ENCODE peak calls at places on chromosomes 16 and 17, in eight cellular contexts. One of them, this sample, is unnamed.

GRCh38 chr16:50696126-50696525 is 2.7 kb downstream of the NOD2 start:
- DNase-seq in colonic mucosa: no peak
- DNase-seq in progenitor cell of endocrine pancreas: no peak
- DNase-seq in fibroblast of the aortic adventitia: no peak
- DNase-seq in dorsolateral prefrontal cortex: no peak
- DNase-seq in sigmoid colon: no peak
- DNase-seq in fibroblast of pulmonary artery: no peak
- DNase-seq in lower leg skin: no peak
- DNase-seq in this sample: no peak

GRCh38 chr17:42275527-42276358 is 448 bp downstream of the STAT5B start:
- DNase-seq in dorsolateral prefrontal cortex: no peak
- DNase-seq in sigmoid colon: peak
- DNase-seq in fibroblast of the aortic adventitia: no peak
- DNase-seq in fibroblast of pulmonary artery: peak
- DNase-seq in colonic mucosa: peak
- DNase-seq in lower leg skin: no peak
- DNase-seq in progenitor cell of endocrine pancreas: peak
- DNase-seq in this sample: no peak

GRCh38 chr16:67312450-67313118 is 14.0 kb downstream of the KCTD19 start:
- DNase-seq in lower leg skin: no peak
- DNase-seq in colonic mucosa: no peak
- DNase-seq in fibroblast of pulmonary artery: peak
- DNase-seq in progenitor cell of endocrine pancreas: no peak
- DNase-seq in dorsolateral prefrontal cortex: no peak
- DNase-seq in sigmoid colon: no peak
- DNase-seq in fibroblast of the aortic adventitia: peak
- DNase-seq in this sample: no peak

GRCh38 chr17:13160281-13160680 is 142.5 kb upstream of the ELAC2 start:
- DNase-seq in progenitor cell of endocrine pancreas: no peak
- DNase-seq in dorsolateral prefrontal cortex: no peak
- DNase-seq in colonic mucosa: no peak
- DNase-seq in fibroblast of the aortic adventitia: no peak
- DNase-seq in fibroblast of pulmonary artery: no peak
- DNase-seq in sigmoid colon: no peak
- DNase-seq in lower leg skin: no peak
- DNase-seq in this sample: no peak

GRCh38 chr17:82592289-82592683 is 56.0 kb downstream of the WDR45B start:
- DNase-seq in dorsolateral prefrontal cortex: no peak
- DNase-seq in colonic mucosa: peak
- DNase-seq in fibroblast of pulmonary artery: no peak
- DNase-seq in lower leg skin: no peak
- DNase-seq in fibroblast of the aortic adventitia: no peak
- DNase-seq in progenitor cell of endocrine pancreas: no peak
- DNase-seq in sigmoid colon: no peak
- DNase-seq in this sample: no peak

GRCh38 chr17:40069751-40070643 is 7.2 kb downstream of the THRA start:
- DNase-seq in fibroblast of pulmonary artery: peak
- DNase-seq in colonic mucosa: peak
- DNase-seq in fibroblast of the aortic adventitia: peak
- DNase-seq in dorsolateral prefrontal cortex: no peak
- DNase-seq in lower leg skin: no peak
- DNase-seq in sigmoid colon: peak
- DNase-seq in progenitor cell of endocrine pancreas: no peak
- DNase-seq in this sample: no peak

GRCh38 chr17:82962163-82962720 is 117.2 kb upstream of the METRNL start:
- DNase-seq in sigmoid colon: peak
- DNase-seq in fibroblast of pulmonary artery: no peak
- DNase-seq in colonic mucosa: no peak
- DNase-seq in lower leg skin: no peak
- DNase-seq in dorsolateral prefrontal cortex: peak
- DNase-seq in fibroblast of the aortic adventitia: peak
- DNase-seq in progenitor cell of endocrine pancreas: no peak
- DNase-seq in this sample: no peak

GRCh38 chr17:51191895-51192294 is 25.7 kb downstream of the NME2 start:
- DNase-seq in fibroblast of the aortic adventitia: no peak
- DNase-seq in dorsolateral prefrontal cortex: no peak
- DNase-seq in sigmoid colon: no peak
- DNase-seq in fibroblast of pulmonary artery: no peak
- DNase-seq in colonic mucosa: no peak
- DNase-seq in lower leg skin: no peak
- DNase-seq in progenitor cell of endocrine pancreas: no peak
- DNase-seq in this sample: no peak

GRCh38 chr16:3485097-3485470 is 10.2 kb downstream of the C16orf90 start:
- DNase-seq in lower leg skin: no peak
- DNase-seq in sigmoid colon: no peak
- DNase-seq in fibroblast of pulmonary artery: no peak
- DNase-seq in dorsolateral prefrontal cortex: no peak
- DNase-seq in fibroblast of the aortic adventitia: no peak
- DNase-seq in progenitor cell of endocrine pancreas: no peak
- DNase-seq in colonic mucosa: no peak
- DNase-seq in this sample: no peak

GRCh38 chr17:82023447-82024241 is 539 bp downstream of the LRRC45 start:
- DNase-seq in dorsolateral prefrontal cortex: no peak
- DNase-seq in lower leg skin: no peak
- DNase-seq in fibroblast of pulmonary artery: no peak
- DNase-seq in fibroblast of the aortic adventitia: no peak
- DNase-seq in progenitor cell of endocrine pancreas: no peak
- DNase-seq in sigmoid colon: no peak
- DNase-seq in colonic mucosa: no peak
- DNase-seq in this sample: no peak

GRCh38 chr17:47199627-47200324 is 9.4 kb upstream of the MYL4 start:
- DNase-seq in sigmoid colon: no peak
- DNase-seq in fibroblast of the aortic adventitia: no peak
- DNase-seq in dorsolateral prefrontal cortex: no peak
- DNase-seq in progenitor cell of endocrine pancreas: no peak
- DNase-seq in lower leg skin: no peak
- DNase-seq in fibroblast of pulmonary artery: no peak
- DNase-seq in colonic mucosa: no peak
- DNase-seq in this sample: no peak

GRCh38 chr17:74493381-74493833 is 27.0 kb downstream of the CD300A start:
- DNase-seq in lower leg skin: peak
- DNase-seq in colonic mucosa: peak
- DNase-seq in progenitor cell of endocrine pancreas: peak
- DNase-seq in fibroblast of the aortic adventitia: peak
- DNase-seq in fibroblast of pulmonary artery: peak
- DNase-seq in sigmoid colon: peak
- DNase-seq in dorsolateral prefrontal cortex: peak
- DNase-seq in this sample: no peak

GRCh38 chr17:1830288-1830687 is 483 bp downstream of the RPA1 start:
- DNase-seq in progenitor cell of endocrine pancreas: no peak
- DNase-seq in sigmoid colon: no peak
- DNase-seq in dorsolateral prefrontal cortex: no peak
- DNase-seq in fibroblast of the aortic adventitia: peak
- DNase-seq in fibroblast of pulmonary artery: no peak
- DNase-seq in colonic mucosa: peak
- DNase-seq in lower leg skin: no peak
- DNase-seq in this sample: no peak

GRCh38 chr17:31740611-31741082 is 118.4 kb downstream of the COPRS start:
- DNase-seq in dorsolateral prefrontal cortex: no peak
- DNase-seq in fibroblast of the aortic adventitia: peak
- DNase-seq in lower leg skin: no peak
- DNase-seq in colonic mucosa: no peak
- DNase-seq in fibroblast of pulmonary artery: peak
- DNase-seq in progenitor cell of endocrine pancreas: no peak
- DNase-seq in sigmoid colon: no peak
- DNase-seq in this sample: no peak

GRCh38 chr16:53404959-53405358 is 29.3 kb upstream of the RBL2 start:
- DNase-seq in lower leg skin: no peak
- DNase-seq in fibroblast of pulmonary artery: peak
- DNase-seq in colonic mucosa: no peak
- DNase-seq in progenitor cell of endocrine pancreas: no peak
- DNase-seq in dorsolateral prefrontal cortex: no peak
- DNase-seq in sigmoid colon: no peak
- DNase-seq in fibroblast of the aortic adventitia: peak
- DNase-seq in this sample: no peak
- TF ChIP-seq CTCF in lower leg skin: no peak
- TF ChIP-seq CTCF in fibroblast of pulmonary artery: no peak
- TF ChIP-seq CTCF in colonic mucosa: no peak
- TF ChIP-seq CTCF in progenitor cell of endocrine pancreas: no peak
- TF ChIP-seq CTCF in dorsolateral prefrontal cortex: no peak
- TF ChIP-seq CTCF in sigmoid colon: no peak
- TF ChIP-seq CTCF in fibroblast of the aortic adventitia: peak
- TF ChIP-seq CTCF in this sample: peak

DNA sequence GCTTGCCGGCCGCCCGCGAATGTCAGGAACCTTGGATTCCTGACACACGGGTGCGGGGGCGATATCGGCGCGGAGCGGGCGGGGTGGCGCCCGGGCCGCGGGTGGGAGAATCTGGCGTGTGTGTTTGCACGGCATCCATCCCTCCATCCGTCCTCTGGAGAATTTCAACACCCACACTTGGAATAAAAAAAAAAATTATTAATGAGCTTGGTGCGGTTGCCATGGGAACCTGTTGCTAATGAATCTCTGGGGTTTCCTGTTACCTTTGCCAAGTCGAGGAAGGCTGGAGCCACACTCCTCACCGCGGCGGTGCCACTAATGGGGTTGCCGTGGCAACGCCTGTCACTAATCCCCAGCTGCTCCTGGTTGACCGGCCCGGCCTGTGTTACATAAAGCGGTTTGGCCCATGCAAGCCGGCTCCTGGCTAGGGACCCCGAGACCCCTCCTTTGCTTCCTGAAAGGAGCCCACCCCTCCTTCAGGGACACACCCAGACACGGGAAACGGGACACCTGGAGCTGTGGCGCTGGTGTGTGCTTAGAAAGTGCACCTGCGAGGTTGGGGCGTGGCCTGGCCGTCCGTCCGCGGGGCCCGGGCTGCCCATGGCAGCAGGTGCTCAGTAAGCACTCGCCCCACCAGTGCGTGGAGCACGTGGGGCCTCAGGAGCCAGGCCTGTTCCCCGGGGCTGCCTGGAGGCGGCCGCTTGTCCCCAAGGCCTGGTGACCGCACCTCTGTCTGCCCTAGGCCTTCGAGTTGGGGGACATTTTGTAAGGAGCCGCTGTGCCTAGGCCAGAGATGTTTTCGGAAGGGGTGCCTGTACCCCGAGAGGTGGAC is 14.6 kb downstream of the CACNA1H start:
- DNase-seq in fibroblast of the aortic adventitia: no peak
- DNase-seq in fibroblast of pulmonary artery: no peak
- DNase-seq in progenitor cell of endocrine pancreas: no peak
- DNase-seq in colonic mucosa: no peak
- DNase-seq in lower leg skin: no peak
- DNase-seq in sigmoid colon: no peak
- DNase-seq in dorsolateral prefrontal cortex: peak
- DNase-seq in this sample: no peak
- TF ChIP-seq CTCF in fibroblast of the aortic adventitia: no peak
- TF ChIP-seq CTCF in fibroblast of pulmonary artery: no peak
- TF ChIP-seq CTCF in progenitor cell of endocrine pancreas: no peak
- TF ChIP-seq CTCF in colonic mucosa: no peak
- TF ChIP-seq CTCF in lower leg skin: no peak
- TF ChIP-seq CTCF in sigmoid colon: no peak
- TF ChIP-seq CTCF in dorsolateral prefrontal cortex: no peak
- TF ChIP-seq CTCF in this sample: no peak

GRCh38 chr16:74700206-74701040 is at the start of gene MLKL:
- DNase-seq in dorsolateral prefrontal cortex: peak
- DNase-seq in progenitor cell of endocrine pancreas: no peak
- DNase-seq in colonic mucosa: peak
- DNase-seq in sigmoid colon: peak
- DNase-seq in fibroblast of the aortic adventitia: peak
- DNase-seq in lower leg skin: peak
- DNase-seq in fibroblast of pulmonary artery: peak
- DNase-seq in this sample: no peak
- TF ChIP-seq CTCF in dorsolateral prefrontal cortex: no peak
- TF ChIP-seq CTCF in progenitor cell of endocrine pancreas: no peak
- TF ChIP-seq CTCF in colonic mucosa: no peak
- TF ChIP-seq CTCF in sigmoid colon: no peak
- TF ChIP-seq CTCF in fibroblast of the aortic adventitia: no peak
- TF ChIP-seq CTCF in lower leg skin: no peak
- TF ChIP-seq CTCF in fibroblast of pulmonary artery: no peak
- TF ChIP-seq CTCF in this sample: no peak

GRCh38 chr16:82368041-82368440 is 198.0 kb upstream of the MPHOSPH6 start:
- DNase-seq in fibroblast of pulmonary artery: peak
- DNase-seq in lower leg skin: no peak
- DNase-seq in colonic mucosa: peak
- DNase-seq in sigmoid colon: no peak
- DNase-seq in progenitor cell of endocrine pancreas: no peak
- DNase-seq in dorsolateral prefrontal cortex: peak
- DNase-seq in fibroblast of the aortic adventitia: peak
- DNase-seq in this sample: no peak
- TF ChIP-seq CTCF in fibroblast of pulmonary artery: peak
- TF ChIP-seq CTCF in lower leg skin: no peak
- TF ChIP-seq CTCF in colonic mucosa: no peak
- TF ChIP-seq CTCF in sigmoid colon: no peak
- TF ChIP-seq CTCF in progenitor cell of endocrine pancreas: peak
- TF ChIP-seq CTCF in dorsolateral prefrontal cortex: peak
- TF ChIP-seq CTCF in fibroblast of the aortic adventitia: peak
- TF ChIP-seq CTCF in this sample: peak

DNA sequence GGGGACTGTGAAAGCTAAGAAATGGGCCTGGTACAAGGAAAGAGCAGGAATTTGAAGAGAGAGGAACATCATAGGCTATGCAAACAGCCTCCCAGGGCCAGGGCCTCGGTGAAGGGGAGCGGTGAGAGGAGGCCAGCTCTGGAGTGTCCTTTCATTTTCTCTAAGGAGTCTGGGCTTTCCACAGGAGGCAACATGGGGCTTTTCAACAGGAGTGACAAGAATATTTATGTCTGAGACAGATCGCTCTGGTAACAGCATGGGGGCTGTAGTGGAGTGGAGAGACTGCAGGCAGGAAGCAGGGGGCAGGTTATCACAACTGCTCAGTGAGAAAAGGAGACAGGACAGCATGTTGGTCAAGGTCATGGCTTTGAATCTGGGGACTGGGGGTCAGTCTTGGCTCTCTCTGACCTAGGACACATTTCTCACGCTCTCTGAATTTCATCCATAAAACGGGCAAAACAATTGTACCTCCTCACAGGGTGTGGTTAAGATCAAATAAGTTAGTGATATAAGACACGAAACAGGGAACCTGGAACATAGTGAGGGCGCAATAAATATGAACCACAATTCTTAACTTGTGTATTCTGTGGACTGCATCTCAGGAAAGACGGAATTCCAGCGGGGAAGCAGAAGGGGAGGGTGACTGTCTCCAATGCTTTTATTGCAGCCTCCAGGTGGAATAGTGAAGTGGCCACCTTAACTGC is 49.9 kb downstream of the TOM1L2 start:
- DNase-seq in sigmoid colon: no peak
- DNase-seq in colonic mucosa: no peak
- DNase-seq in progenitor cell of endocrine pancreas: no peak
- DNase-seq in lower leg skin: no peak
- DNase-seq in dorsolateral prefrontal cortex: no peak
- DNase-seq in fibroblast of pulmonary artery: no peak
- DNase-seq in fibroblast of the aortic adventitia: no peak
- DNase-seq in this sample: no peak
- TF ChIP-seq CTCF in sigmoid colon: no peak
- TF ChIP-seq CTCF in colonic mucosa: no peak
- TF ChIP-seq CTCF in progenitor cell of endocrine pancreas: no peak
- TF ChIP-seq CTCF in lower leg skin: no peak
- TF ChIP-seq CTCF in dorsolateral prefrontal cortex: no peak
- TF ChIP-seq CTCF in fibroblast of pulmonary artery: no peak
- TF ChIP-seq CTCF in fibroblast of the aortic adventitia: no peak
- TF ChIP-seq CTCF in this sample: no peak

GRCh38 chr17:63741251-63742049 is at the start of gene STRADA:
- DNase-seq in lower leg skin: peak
- DNase-seq in dorsolateral prefrontal cortex: peak
- DNase-seq in progenitor cell of endocrine pancreas: peak
- DNase-seq in fibroblast of pulmonary artery: peak
- DNase-seq in sigmoid colon: peak
- DNase-seq in colonic mucosa: peak
- DNase-seq in fibroblast of the aortic adventitia: peak
- DNase-seq in this sample: peak
- TF ChIP-seq CTCF in lower leg skin: no peak
- TF ChIP-seq CTCF in dorsolateral prefrontal cortex: no peak
- TF ChIP-seq CTCF in progenitor cell of endocrine pancreas: no peak
- TF ChIP-seq CTCF in fibroblast of pulmonary artery: no peak
- TF ChIP-seq CTCF in sigmoid colon: no peak
- TF ChIP-seq CTCF in colonic mucosa: no peak
- TF ChIP-seq CTCF in fibroblast of the aortic adventitia: no peak
- TF ChIP-seq CTCF in this sample: no peak

GRCh38 chr17:48860034-48860433 is 29.2 kb downstream of the CALCOCO2 start:
- DNase-seq in sigmoid colon: no peak
- DNase-seq in dorsolateral prefrontal cortex: no peak
- DNase-seq in progenitor cell of endocrine pancreas: no peak
- DNase-seq in lower leg skin: no peak
- DNase-seq in fibroblast of pulmonary artery: no peak
- DNase-seq in colonic mucosa: no peak
- DNase-seq in fibroblast of the aortic adventitia: no peak
- DNase-seq in this sample: no peak
- TF ChIP-seq CTCF in sigmoid colon: no peak
- TF ChIP-seq CTCF in dorsolateral prefrontal cortex: no peak
- TF ChIP-seq CTCF in progenitor cell of endocrine pancreas: peak
- TF ChIP-seq CTCF in lower leg skin: no peak
- TF ChIP-seq CTCF in fibroblast of pulmonary artery: peak
- TF ChIP-seq CTCF in colonic mucosa: no peak
- TF ChIP-seq CTCF in fibroblast of the aortic adventitia: peak
- TF ChIP-seq CTCF in this sample: no peak